ENCODE peak calls at places on chromosomes 5 and 9, in four cellular contexts. I is hypothalamus; E is activated CD8-positive, alpha-beta T cell treated with anti-CD3 and anti-CD28 coated beads for 36 hours; M is NCI-H1105 treated with DMSO at 0.1 percent for 48 hours. Z is an unnamed sample.

GRCh38 chr9:27183701-27184100 is 74.7 kb downstream of the TEK start:
- DNase-seq in I (no peak), E (no peak), M (no peak), Z (no peak)

GRCh38 chr5:16536246-16536645 is 70.6 kb upstream of the ZNF622 start:
- DNase-seq in I (no peak), E (no peak), M (no peak), Z (no peak)

GRCh38 chr5:20678386-20678785 is 690.4 kb upstream of the CDH18 start:
- DNase-seq in I (no peak), E (no peak), M (no peak), Z (no peak)

GRCh38 chr9:136143215-136144001 is 24.7 kb upstream of the TMEM250 start:
- DNase-seq in I (no peak), E (peak; percentile 37), M (no peak), Z (no peak)

GRCh38 chr9:124345063-124345462 is 70.2 kb downstream of the PSMB7 start:
- DNase-seq in I (no peak), E (no peak), M (no peak), Z (no peak)

GRCh38 chr9:68805890-68806517 is 101.0 kb downstream of the PIP5K1B start:
- DNase-seq in I (no peak), E (no peak), M (no peak), Z (no peak)

GRCh38 chr5:116068028-116068632 is 16.7 kb upstream of the COMMD10 start:
- DNase-seq in I (no peak), E (peak; percentile 63), M (peak; percentile 7), Z (no peak)

GRCh38 chr5:150141544-150142188 is 14.0 kb downstream of the PDGFRB start:
- DNase-seq in I (no peak), E (no peak), M (no peak), Z (no peak)

GRCh38 chr5:95786821-95787408 is 35.6 kb downstream of the GLRX start:
- DNase-seq in I (no peak), E (no peak), M (no peak), Z (no peak)

GRCh38 chr5:59037453-59038168 is 454.7 kb downstream of the RAB3C start:
- DNase-seq in I (no peak), E (no peak), M (no peak), Z (no peak)

GRCh38 chr5:81688215-81688614 is 62.7 kb downstream of the SSBP2 start:
- DNase-seq in I (no peak), E (no peak), M (no peak), Z (no peak)

GRCh38 chr5:169426674-169427250 is 125.8 kb upstream of the SLIT3 start:
- DNase-seq in I (no peak), E (no peak), M (no peak), Z (no peak)

GRCh38 chr5:132500931-132501628 is 10.5 kb upstream of the IRF1 start:
- DNase-seq in I (peak; percentile 32), E (peak; percentile 83), M (peak; percentile 29), Z (no peak)

GRCh38 chr5:9787813-9788600 is 157.9 kb upstream of the TAS2R1 start:
- DNase-seq in I (no peak), E (no peak), M (no peak), Z (no peak)

GRCh38 chr9:94017939-94018531 is 62.9 kb upstream of the BARX1 start:
- DNase-seq in I (no peak), E (no peak), M (no peak), Z (no peak)

GRCh38 chr5:154786414-154786813 is 31.2 kb downstream of the LARP1 start:
- DNase-seq in I (no peak), E (no peak), M (no peak), Z (no peak)

GRCh38 chr5:175378444-175379028 is 65.4 kb downstream of the DRD1 start:
- DNase-seq in I (no peak), E (no peak), M (no peak), Z (no peak)

GRCh38 chr5:115375922-115376321 is 79.5 kb upstream of the CCDC112 start:
- DNase-seq in I (no peak), E (no peak), M (no peak), Z (no peak)

GRCh38 chr9:81546498-81546897 is 142.8 kb downstream of the TLE1 start:
- DNase-seq in I (no peak), E (no peak), M (no peak), Z (no peak)

GRCh38 chr9:79377315-79377855 is 194.4 kb upstream of the TLE4 start:
- DNase-seq in I (no peak), E (no peak), M (no peak), Z (no peak)

GRCh38 chr5:169798438-169798837 is 161.4 kb downstream of the DOCK2 start:
- DNase-seq in I (no peak), E (no peak), M (no peak), Z (no peak)

Z was measured in caudate nucleus.